ENCODE peak calls at places on chromosomes 4 and X, in four cellular contexts. T is GM12878, V is A549, P is IMR-90. Z is an unnamed sample.
A peak's percentile ranks its signal among the peaks of the same experiment; 100 is the strongest.

GRCh38 chr4:89528525-89529133 is 221.0 kb upstream of the GPRIN3 start:
- DNase-seq in T (no peak), V (no peak), P (no peak), Z (no peak)

GRCh38 chrX:118215346-118215745 is 98.7 kb upstream of the KLHL13 start:
- DNase-seq in T (no peak), V (no peak), P (no peak), Z (no peak)

GRCh38 chr4:185792384-185793146 is 19.4 kb downstream of the SORBS2 start:
- DNase-seq in T (no peak), V (no peak), P (peak; percentile 96), Z (no peak)

GRCh38 chrX:10050481-10050880 is 83.3 kb downstream of the CLDN34 start:
- DNase-seq in T (no peak), V (no peak), P (peak; percentile 8), Z (no peak)

GRCh38 chr4:188387134-188387791 is 248.0 kb downstream of the TRIML1 start:
- DNase-seq in T (no peak), V (no peak), P (peak; percentile 54), Z (no peak)

GRCh38 chr4:141759796-141760425 is 123.5 kb downstream of the IL15 start:
- DNase-seq in T (no peak), V (no peak), P (peak; percentile 24), Z (no peak)

GRCh38 chr4:84932462-84932861 is 34.0 kb downstream of the WDFY3 start:
- DNase-seq in T (no peak), V (no peak), P (no peak), Z (no peak)

GRCh38 chr4:7539659-7540058 is 104.9 kb upstream of the PSAPL1 start:
- DNase-seq in T (no peak), V (peak; percentile 10), P (no peak), Z (peak; percentile 87)

GRCh38 chr4:6256141-6256540 is 13.5 kb upstream of the WFS1 start:
- DNase-seq in T (no peak), V (no peak), P (no peak), Z (no peak)

GRCh38 chr4:56229947-56230346 is 157.3 kb downstream of the AASDH start:
- DNase-seq in T (no peak), V (no peak), P (no peak), Z (no peak)

GRCh38 chrX:11770320-11770719 is 12.3 kb downstream of the MSL3 start:
- DNase-seq in T (peak; percentile 68), V (peak; percentile 49), P (peak; percentile 63), Z (peak; percentile 74)

GRCh38 chrX:136121788-136122187 is 25.5 kb upstream of the FHL1 start:
- DNase-seq in T (no peak), V (no peak), P (no peak), Z (no peak)

GRCh38 chr4:18390655-18391369 is 369.3 kb upstream of the LCORL start:
- DNase-seq in T (no peak), V (no peak), P (no peak), Z (no peak)

GRCh38 chr4:139191373-139191772 is 14.4 kb upstream of the ELF2 start:
- DNase-seq in T (no peak), V (no peak), P (no peak), Z (no peak)

GRCh38 chr4:18020145-18020670 is 1.3 kb downstream of the LCORL start:
- DNase-seq in T (no peak), V (no peak), P (peak; percentile 12), Z (no peak)

GRCh38 chr4:140019619-140020367 is 134.2 kb downstream of the MAML3 start:
- DNase-seq in T (no peak), V (no peak), P (no peak), Z (no peak)

GRCh38 chr4:32485976-32486375 is 1765.8 kb downstream of the PCDH7 start:
- DNase-seq in T (no peak), V (no peak), P (no peak), Z (no peak)

GRCh38 chr4:3389186-3389878 is 52.4 kb upstream of the HGFAC start:
- DNase-seq in T (no peak), V (no peak), P (no peak), Z (no peak)

GRCh38 chrX:82711432-82711831 is 796.7 kb upstream of the POU3F4 start:
- DNase-seq in T (no peak), V (no peak), P (no peak), Z (no peak)

GRCh38 chr4:100754741-100755140 is 236.9 kb upstream of the EMCN start:
- DNase-seq in T (no peak), V (no peak), P (no peak), Z (no peak)

GRCh38 chr4:91243132-91243531 is 1060.6 kb upstream of the GRID2 start:
- DNase-seq in T (no peak), V (no peak), P (no peak), Z (no peak)

GRCh38 chrX:53089224-53089842 is 4.6 kb upstream of the KANTR start:
- DNase-seq in T (no peak), V (peak; percentile 56), P (peak; percentile 68), Z (peak; percentile 66)

GRCh38 chr4:95415346-95415771 is 133.4 kb downstream of the UNC5C start:
- DNase-seq in T (no peak), V (no peak), P (peak; percentile 38), Z (no peak)

GRCh38 chrX:50106051-50106450 is 94.8 kb downstream of the AKAP4 start:
- DNase-seq in T (no peak), V (no peak), P (no peak), Z (no peak)

GRCh38 chrX:129193357-129193756 is 329.9 kb downstream of the SMARCA1 start:
- DNase-seq in T (no peak), V (no peak), P (no peak), Z (no peak)

GRCh38 chrX:11619426-11619825 is 46.3 kb downstream of the ARHGAP6 start:
- DNase-seq in T (no peak), V (no peak), P (peak; percentile 12), Z (no peak)

GRCh38 chr4:144709793-144710525 is 64.0 kb downstream of the HHIP start:
- DNase-seq in T (no peak), V (peak; percentile 10), P (peak; percentile 66), Z (no peak)

GRCh38 chrX:53481816-53482485 is 47.8 kb upstream of the HSD17B10 start:
- DNase-seq in T (no peak), V (peak; percentile 73), P (peak; percentile 69), Z (peak; percentile 58)

GRCh38 chr4:10063544-10064300 is 42.4 kb upstream of the SLC2A9 start:
- DNase-seq in T (no peak), V (no peak), P (peak; percentile 70), Z (no peak)

GRCh38 chr4:127498366-127498765 is 134.4 kb upstream of the INTU start:
- DNase-seq in T (no peak), V (no peak), P (no peak), Z (no peak)

GRCh38 chr4:128810331-128810870 is 901 bp downstream of the JADE1 start:
- DNase-seq in T (no peak), V (peak; percentile 42), P (peak; percentile 46), Z (peak; percentile 58)

GRCh38 chr4:136241221-136241986 is 1290.9 kb downstream of the PCDH18 start:
- DNase-seq in T (no peak), V (no peak), P (no peak), Z (no peak)
- TF ChIP-seq RCOR1 in T (no peak), V (no peak), P (no peak), Z (no peak)

GRCh38 chrX:23783569-23784486 is 855 bp downstream of the SAT1 start:
- DNase-seq in T (no peak), V (no peak), P (no peak), Z (no peak)

GRCh38 chrX:23776363-23776762 is 6.6 kb upstream of the SAT1 start:
- DNase-seq in T (no peak), V (no peak), P (no peak), Z (no peak)

GRCh38 chrX:23782455-23782854 is 518 bp upstream of the SAT1 start:
- DNase-seq in T (no peak), V (no peak), P (no peak), Z (no peak)

GRCh38 chrX:23782863-23783568 is at the start of gene SAT1:
- DNase-seq in T (peak; percentile 65), V (peak; percentile 71), P (peak; percentile 91), Z (peak; percentile 91)

DNA sequence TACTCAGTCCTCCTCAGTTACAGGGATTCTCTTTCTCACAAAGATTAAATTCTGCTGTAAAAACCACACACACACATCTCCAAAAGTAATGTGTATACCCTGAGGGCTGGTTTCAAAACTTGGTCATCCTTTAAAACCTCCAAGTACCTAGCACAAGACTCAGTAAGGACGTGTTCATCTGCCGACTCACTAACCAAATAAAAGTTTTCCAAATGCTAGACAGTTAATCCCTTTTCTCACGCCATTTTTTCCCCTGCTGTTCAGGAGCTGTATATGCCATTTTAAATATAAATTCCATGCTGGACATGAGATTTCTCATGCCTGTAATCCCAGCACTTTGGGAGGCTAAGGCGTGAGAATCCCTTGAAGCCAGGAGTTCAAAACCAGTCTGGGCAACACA is 3.9 kb upstream of the SAT1 start:
- DNase-seq in T (no peak), V (peak; percentile 63), P (peak; percentile 85), Z (no peak)
- TF ChIP-seq RCOR1 in T (no peak), V (no peak), P (no peak), Z (no peak)

DNA sequence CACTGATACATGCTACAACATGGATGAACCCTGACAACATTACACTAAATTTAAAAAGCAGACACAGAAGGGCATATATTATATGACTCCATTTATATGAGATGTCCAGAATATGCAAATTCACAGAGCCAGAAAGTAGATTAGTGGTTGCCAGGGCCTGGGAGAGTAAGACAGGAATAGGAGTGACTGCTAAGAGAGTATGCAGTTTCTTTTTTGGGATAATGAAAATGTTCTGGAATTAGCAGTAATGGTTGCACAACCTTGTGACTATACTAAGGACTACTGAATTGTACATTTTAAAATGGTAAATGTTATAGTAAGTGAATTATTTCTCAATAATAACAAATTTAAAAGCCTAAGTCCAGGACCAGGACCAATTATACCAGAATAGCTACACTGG is 29.5 kb upstream of the NUP54 start:
- DNase-seq in T (no peak), V (no peak), P (no peak), Z (no peak)
- TF ChIP-seq RCOR1 in T (no peak), V (no peak), P (no peak), Z (no peak)

GRCh38 chr4:155879767-155880166 is 13.7 kb upstream of the ASIC5 start:
- DNase-seq in T (no peak), V (no peak), P (no peak), Z (no peak)
- TF ChIP-seq RCOR1 in T (no peak), V (no peak), P (no peak), Z (no peak)

GRCh38 chr4:125243835-125244397 is 70.8 kb upstream of the FAT4 start:
- DNase-seq in T (no peak), V (no peak), P (peak; percentile 12), Z (no peak)

GRCh38 chr4:125244848-125245450 is 69.8 kb upstream of the FAT4 start:
- DNase-seq in T (no peak), V (no peak), P (peak; percentile 47), Z (no peak)
- TF ChIP-seq RCOR1 in T (no peak), V (no peak), P (no peak), Z (no peak)

Z was measured in SK-N-SH.